ENCODE peak calls at places on chromosomes 6 and 20, in four cellular contexts. J, D, S and G are unnamed samples.

GRCh38 chr6:121382467-121383121 is 48.3 kb upstream of the TBC1D32 start:
- DNase-seq in J (no peak), D (peak), S (no peak), G (peak)

GRCh38 chr20:43389231-43389630 is 68.5 kb upstream of the SRSF6 start:
- DNase-seq in J (no peak), D (no peak), S (no peak), G (no peak)

GRCh38 chr6:33895296-33895695 is 91.5 kb upstream of the MLN start:
- DNase-seq in J (no peak), D (no peak), S (no peak), G (no peak)

GRCh38 chr20:15776773-15777172 is 796.5 kb downstream of the KIF16B start:
- DNase-seq in J (no peak), D (no peak), S (no peak), G (no peak)

GRCh38 chr20:1291191-1291741 is 25.2 kb downstream of the SNPH start:
- DNase-seq in J (peak), D (peak), S (no peak), G (peak)

GRCh38 chr20:5127859-5128409 is 1.1 kb downstream of the CDS2 start:
- DNase-seq in J (no peak), D (no peak), S (no peak), G (no peak)

GRCh38 chr6:35781290-35781689 is 471 bp downstream of the CLPSL1 start:
- DNase-seq in J (no peak), D (no peak), S (no peak), G (no peak)

GRCh38 chr6:14765106-14765505 is 480.8 kb upstream of the JARID2 start:
- DNase-seq in J (peak), D (no peak), S (no peak), G (no peak)

GRCh38 chr6:74075323-74075722 is 379.3 kb downstream of the CD109 start:
- DNase-seq in J (no peak), D (peak), S (no peak), G (no peak)

GRCh38 chr6:129698430-129698829 is 11.5 kb downstream of the ARHGAP18 start:
- DNase-seq in J (no peak), D (no peak), S (no peak), G (no peak)

GRCh38 chr6:130394238-130394637 is 28.4 kb downstream of the TMEM200A start:
- DNase-seq in J (no peak), D (no peak), S (no peak), G (no peak)

GRCh38 chr6:34511923-34512737 is 44.0 kb downstream of the SPDEF start:
- DNase-seq in J (no peak), D (no peak), S (no peak), G (no peak)

GRCh38 chr6:154606457-154606856 is 96.0 kb upstream of the CNKSR3 start:
- DNase-seq in J (peak), D (no peak), S (no peak), G (no peak)

GRCh38 chr6:142385352-142385751 is 83.5 kb downstream of the ADGRG6 start:
- DNase-seq in J (no peak), D (no peak), S (no peak), G (no peak)

GRCh38 chr6:3822747-3823445 is 26.3 kb upstream of the FAM50B start:
- DNase-seq in J (peak), D (no peak), S (no peak), G (no peak)

GRCh38 chr6:83285917-83286316 is 92.8 kb downstream of the RWDD2A start:
- DNase-seq in J (no peak), D (no peak), S (no peak), G (no peak)

GRCh38 chr6:151847064-151847463 is 39.6 kb downstream of the ESR1 start:
- DNase-seq in J (peak), D (peak), S (no peak), G (peak)

GRCh38 chr6:123745877-123746276 is 57.8 kb upstream of the NKAIN2 start:
- DNase-seq in J (peak), D (no peak), S (no peak), G (no peak)

GRCh38 chr20:34364013-34364382 is 925 bp downstream of the ITCH start:
- DNase-seq in J (peak), D (peak), S (no peak), G (peak)

GRCh38 chr20:7302256-7302655 is 534.8 kb downstream of the BMP2 start:
- DNase-seq in J (no peak), D (peak), S (no peak), G (no peak)

GRCh38 chr6:149060300-149060984 is 257.1 kb upstream of the TAB2 start:
- DNase-seq in J (no peak), D (no peak), S (no peak), G (no peak)

GRCh38 chr20:25304025-25304549 is 56.2 kb downstream of the PYGB start:
- DNase-seq in J (no peak), D (no peak), S (no peak), G (no peak)

GRCh38 chr20:5482791-5483190 is 166.0 kb upstream of the PROKR2 start:
- DNase-seq in J (peak), D (no peak), S (no peak), G (no peak)

GRCh38 chr6:68226460-68226859 is 408.6 kb upstream of the ADGRB3 start:
- DNase-seq in J (no peak), D (peak), S (no peak), G (no peak)

GRCh38 chr6:134624781-134625180 is 306.9 kb upstream of the SGK1 start:
- DNase-seq in J (no peak), D (no peak), S (no peak), G (no peak)

GRCh38 chr20:8057871-8058270 is 38.3 kb upstream of the TMX4 start:
- DNase-seq in J (no peak), D (no peak), S (no peak), G (no peak)

GRCh38 chr6:21846541-21847451 is 253.2 kb downstream of the SOX4 start:
- DNase-seq in J (peak), D (no peak), S (no peak), G (peak)

DNA sequence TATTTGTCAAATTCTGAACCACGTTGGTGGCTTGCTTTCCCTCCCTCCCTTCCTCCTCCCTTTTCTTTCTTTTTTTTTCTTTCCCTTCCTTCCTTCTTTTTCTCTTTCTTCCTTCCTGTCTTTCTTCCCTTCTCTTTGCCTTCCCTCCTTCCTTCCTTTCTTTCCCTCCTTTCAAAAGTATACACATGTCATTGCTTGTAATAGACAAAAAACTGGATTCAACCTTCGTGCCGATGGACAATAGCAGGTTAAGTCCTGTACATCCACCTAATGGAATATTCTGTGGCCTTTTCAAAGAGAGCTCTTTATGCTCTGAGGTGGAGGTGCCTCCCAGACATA is 72.2 kb downstream of the BANF2 start:
- DNase-seq in J (no peak), D (no peak), S (no peak), G (no peak)
- H3K4me2 ChIP-seq in J (no peak), D (no peak), S (no peak), G (peak)

GRCh38 chr20:50834599-50835005 is 39.7 kb downstream of the BCAS4 start:
- DNase-seq in J (peak), D (no peak), S (no peak), G (no peak)
- H3K4me2 ChIP-seq in J (no peak), D (no peak), S (no peak), G (no peak)

DNA sequence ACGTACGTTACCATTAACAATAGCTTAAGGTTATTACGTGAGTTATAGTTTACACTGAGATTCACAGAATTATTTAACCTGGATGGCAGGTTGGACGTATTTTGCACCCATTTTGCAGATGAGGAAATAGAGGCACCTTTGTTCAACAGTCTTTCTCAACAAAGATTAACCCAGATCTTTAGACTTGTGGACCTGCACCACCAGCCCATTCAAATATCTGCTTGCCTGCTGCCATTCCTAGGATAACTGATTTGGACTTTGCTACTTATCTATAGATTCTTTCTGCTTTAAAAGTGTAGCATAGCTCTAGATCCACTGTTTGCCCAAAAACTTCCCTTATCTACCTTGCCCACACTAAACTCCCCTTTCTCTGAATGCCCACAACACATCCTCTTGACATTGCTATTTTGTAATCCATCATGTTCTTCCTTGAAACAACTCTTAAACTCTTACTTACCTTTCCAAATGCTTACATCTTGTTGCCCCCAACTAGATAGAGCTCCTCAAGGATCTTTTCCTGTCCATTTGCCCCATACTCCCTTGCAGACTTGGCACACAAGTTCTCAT is 56.4 kb upstream of the TNFAIP3 start:
- DNase-seq in J (no peak), D (no peak), S (no peak), G (no peak)
- H3K4me2 ChIP-seq in J (no peak), D (no peak), S (peak), G (peak)

GRCh38 chr6:144447487-144447886 is 162.4 kb downstream of the UTRN start:
- DNase-seq in J (peak), D (no peak), S (no peak), G (no peak)
- H3K4me2 ChIP-seq in J (no peak), D (no peak), S (no peak), G (no peak)

GRCh38 chr6:31851485-31851832 is 11.2 kb downstream of the NEU1 start:
- DNase-seq in J (peak), D (no peak), S (no peak), G (no peak)
- H3K4me2 ChIP-seq in J (peak), D (no peak), S (peak), G (peak)

GRCh38 chr20:62128499-62128898 is 6.2 kb downstream of the LSM14B start:
- DNase-seq in J (no peak), D (no peak), S (no peak), G (no peak)

GRCh38 chr20:62132421-62132820 is 10.1 kb downstream of the LSM14B start:
- DNase-seq in J (no peak), D (no peak), S (no peak), G (no peak)

GRCh38 chr20:62131560-62132320 is 9.5 kb downstream of the LSM14B start:
- DNase-seq in J (no peak), D (no peak), S (no peak), G (no peak)

GRCh38 chr20:62127799-62128198 is 5.5 kb downstream of the LSM14B start:
- DNase-seq in J (no peak), D (no peak), S (no peak), G (no peak)

DNA sequence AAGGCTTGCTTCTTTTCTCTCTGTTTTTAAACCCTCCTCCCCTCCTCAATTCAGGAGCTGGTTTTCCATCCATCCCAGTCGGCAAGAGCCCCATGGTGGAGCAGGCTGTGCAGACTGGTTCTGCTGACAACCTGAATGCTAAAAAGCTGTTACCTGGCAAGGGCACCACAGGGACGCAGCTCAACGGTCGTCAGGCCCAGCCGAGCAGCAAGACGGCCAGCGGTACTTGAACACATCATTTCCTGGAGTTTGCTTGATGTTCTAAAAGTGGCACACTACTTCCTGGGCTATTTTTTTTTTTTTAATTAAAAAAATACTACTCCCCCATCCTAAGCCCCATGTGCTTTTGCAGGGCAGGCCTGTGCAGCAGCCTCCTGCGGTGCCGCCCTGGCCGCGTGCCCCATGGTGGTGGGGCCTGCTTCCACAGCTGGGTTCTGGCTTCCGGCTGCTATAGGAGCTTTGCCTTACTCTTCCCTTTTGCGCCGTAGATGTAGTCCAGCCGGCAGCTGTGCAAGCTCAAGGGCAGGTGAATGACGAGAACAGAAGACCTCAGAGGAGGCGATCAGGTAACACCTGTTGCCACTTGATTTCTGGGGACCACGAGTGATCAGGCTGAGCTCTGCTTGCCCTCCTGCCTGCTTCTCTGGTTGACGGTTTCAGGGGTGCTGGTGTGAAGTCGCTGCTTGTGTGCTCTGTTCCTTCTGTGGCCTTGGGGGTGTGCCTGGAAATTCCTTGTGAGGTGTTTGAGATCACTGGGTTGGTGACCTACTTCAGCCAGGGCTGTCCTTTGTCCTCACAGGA is 7.7 kb downstream of the LSM14B start:
- DNase-seq in J (no peak), D (no peak), S (no peak), G (no peak)
- H3K4me2 ChIP-seq in J (no peak), D (no peak), S (no peak), G (no peak)

GRCh38 chr6:54386295-54386694 is 78.1 kb downstream of the TINAG start:
- DNase-seq in J (no peak), D (no peak), S (no peak), G (no peak)

GRCh38 chr6:54390362-54390761 is 82.1 kb downstream of the TINAG start:
- DNase-seq in J (no peak), D (no peak), S (no peak), G (no peak)

DNA sequence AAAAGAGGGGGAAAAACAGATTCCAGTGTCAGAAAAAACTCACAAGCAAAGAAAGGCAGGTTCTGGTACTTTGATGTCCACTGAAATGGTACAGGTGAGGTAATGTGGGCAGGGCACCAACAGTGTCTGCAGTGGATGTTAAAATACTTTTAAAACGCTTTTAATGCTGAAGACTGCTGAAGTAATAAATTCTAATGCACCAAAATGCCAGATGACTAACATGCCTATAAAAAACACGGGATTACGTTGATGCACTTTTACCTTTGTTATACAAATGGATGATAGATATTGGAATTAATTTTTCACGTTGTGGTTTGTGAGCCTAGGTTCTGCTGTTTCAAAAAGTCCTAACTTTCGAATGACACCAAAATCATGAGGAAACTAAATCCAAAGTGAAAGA is 83.3 kb downstream of the TINAG start:
- DNase-seq in J (no peak), D (no peak), S (no peak), G (no peak)
- H3K4me2 ChIP-seq in J (no peak), D (no peak), S (no peak), G (no peak)

GRCh38 chr6:39853604-39854003 is 61.4 kb downstream of the DAAM2 start:
- DNase-seq in J (no peak), D (no peak), S (no peak), G (no peak)

GRCh38 chr6:39849764-39850163 is 57.6 kb downstream of the DAAM2 start:
- DNase-seq in J (no peak), D (peak), S (no peak), G (no peak)

GRCh38 chr6:39849228-39849627 is 57.1 kb downstream of the DAAM2 start:
- DNase-seq in J (no peak), D (no peak), S (no peak), G (no peak)

GRCh38 chr6:39852324-39852723 is 60.1 kb downstream of the DAAM2 start:
- DNase-seq in J (peak), D (no peak), S (no peak), G (no peak)

DNA sequence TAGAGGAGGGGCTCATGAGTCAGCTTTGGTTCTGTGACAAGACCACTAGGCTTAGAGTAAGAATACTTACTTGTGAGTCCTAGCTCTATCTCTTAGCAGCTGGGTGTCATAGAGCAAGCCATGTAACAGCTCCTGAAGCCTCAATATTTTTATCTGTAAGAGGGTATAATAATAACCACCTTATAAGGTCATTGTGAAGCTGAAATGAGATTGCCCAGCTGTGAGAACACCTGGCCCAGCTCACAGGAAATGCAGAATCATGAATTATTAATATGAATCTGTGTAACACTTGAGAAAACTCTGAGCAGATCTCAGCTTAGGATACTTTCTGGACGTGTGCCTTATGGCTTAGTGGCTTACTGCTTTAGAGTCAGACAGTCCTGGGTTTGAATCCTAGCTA is 58.7 kb downstream of the DAAM2 start:
- DNase-seq in J (peak), D (no peak), S (no peak), G (no peak)
- H3K4me2 ChIP-seq in J (no peak), D (no peak), S (no peak), G (no peak)

DNA sequence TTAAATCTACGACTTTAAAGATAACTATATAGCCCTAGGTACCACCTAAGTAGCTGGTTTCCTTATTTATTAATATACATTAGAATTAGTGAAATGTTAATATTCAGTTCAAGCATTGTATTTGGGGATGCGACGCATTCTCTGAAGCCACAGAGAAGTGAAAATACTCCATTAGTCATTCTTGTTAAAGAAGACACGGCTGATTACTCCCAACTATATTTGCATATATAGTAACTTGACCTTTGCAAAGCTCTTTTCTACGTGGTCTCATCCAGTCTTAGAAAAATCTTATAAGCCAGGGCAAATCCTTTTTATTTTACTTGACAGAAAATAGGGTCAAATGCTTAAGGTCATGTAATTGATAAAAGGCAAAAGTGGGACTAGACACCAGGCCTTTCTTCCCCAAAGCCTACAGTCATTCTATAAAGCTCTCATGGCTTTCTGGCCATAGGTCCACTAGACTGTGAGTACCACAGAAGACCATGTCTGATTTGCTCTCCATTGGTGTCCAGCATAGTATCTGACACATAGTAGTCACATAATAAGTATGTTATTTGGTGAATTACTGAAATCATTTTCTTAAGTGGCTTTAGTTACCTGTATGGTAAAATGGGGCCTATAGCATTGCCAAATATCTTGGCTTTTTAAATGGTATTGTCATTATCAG is 11.3 kb downstream of the ZHX3 start:
- DNase-seq in J (no peak), D (no peak), S (no peak), G (no peak)
- H3K4me2 ChIP-seq in J (no peak), D (no peak), S (no peak), G (no peak)

GRCh38 chr6:156956286-156956685 is 179.1 kb downstream of the ARID1B start:
- DNase-seq in J (no peak), D (no peak), S (no peak), G (no peak)
- H3K4me2 ChIP-seq in J (no peak), D (no peak), S (no peak), G (no peak)